ENCODE peak calls at places on chromosomes 5 and 9, in four cellular contexts. Q is pancreas, N is psoas muscle, M is lung. D is an unnamed sample.
A peak's percentile ranks its signal among the peaks of the same experiment; 100 is the strongest.

GRCh38 chr5:137200906-137201305 is 298.2 kb downstream of the SPOCK1 start:
- DNase-seq in Q (no peak), M (no peak), N (no peak), D (no peak)

GRCh38 chr9:71663931-71664459 is 104.3 kb downstream of the CEMIP2 start:
- DNase-seq in Q (no peak), M (no peak), N (no peak), D (peak; percentile 45)

GRCh38 chr5:16616536-16617271 is at the start of gene RETREG1:
- DNase-seq in N (peak; percentile 69), Q (peak; percentile 65), M (peak; percentile 64), D (no peak)

GRCh38 chr9:98899399-98900056 is 44.2 kb upstream of the COL15A1 start:
- DNase-seq in M (no peak), Q (no peak), N (no peak), D (no peak)

GRCh38 chr5:138386290-138386689 is 33.8 kb downstream of the KDM3B start:
- DNase-seq in M (no peak), N (no peak), Q (no peak), D (no peak)

GRCh38 chr9:79430599-79430998 is 141.2 kb upstream of the TLE4 start:
- DNase-seq in M (no peak), N (no peak), Q (no peak), D (no peak)

GRCh38 chr9:110919609-110920008 is 118.7 kb downstream of the LPAR1 start:
- DNase-seq in Q (no peak), N (no peak), M (no peak), D (peak; percentile 77)

GRCh38 chr5:68374770-68375518 is 159.4 kb downstream of the PIK3R1 start:
- DNase-seq in M (no peak), Q (no peak), N (no peak), D (no peak)

GRCh38 chr9:87395804-87396458 is 101.7 kb upstream of the DAPK1 start:
- DNase-seq in M (no peak), N (no peak), Q (peak; percentile 58), D (no peak)

GRCh38 chr9:37971691-37972090 is 67.8 kb upstream of the SLC25A51 start:
- DNase-seq in M (no peak), Q (no peak), N (no peak), D (no peak)

GRCh38 chr5:56429110-56429561 is 196.0 kb upstream of the ANKRD55 start:
- DNase-seq in N (peak; percentile 27), Q (peak; percentile 42), M (no peak), D (peak; percentile 72)

GRCh38 chr9:98888794-98889495 is 54.8 kb upstream of the COL15A1 start:
- DNase-seq in N (no peak), Q (no peak), M (no peak), D (no peak)

GRCh38 chr5:119426059-119426458 is 26.2 kb upstream of the HSD17B4 start:
- DNase-seq in M (no peak), Q (no peak), N (no peak), D (no peak)

GRCh38 chr9:10059044-10059443 is 553.8 kb downstream of the PTPRD start:
- DNase-seq in N (no peak), M (no peak), Q (no peak), D (no peak)

GRCh38 chr9:93828331-93829097 is 126.6 kb downstream of the BARX1 start:
- DNase-seq in N (no peak), Q (no peak), M (no peak), D (no peak)

DNA sequence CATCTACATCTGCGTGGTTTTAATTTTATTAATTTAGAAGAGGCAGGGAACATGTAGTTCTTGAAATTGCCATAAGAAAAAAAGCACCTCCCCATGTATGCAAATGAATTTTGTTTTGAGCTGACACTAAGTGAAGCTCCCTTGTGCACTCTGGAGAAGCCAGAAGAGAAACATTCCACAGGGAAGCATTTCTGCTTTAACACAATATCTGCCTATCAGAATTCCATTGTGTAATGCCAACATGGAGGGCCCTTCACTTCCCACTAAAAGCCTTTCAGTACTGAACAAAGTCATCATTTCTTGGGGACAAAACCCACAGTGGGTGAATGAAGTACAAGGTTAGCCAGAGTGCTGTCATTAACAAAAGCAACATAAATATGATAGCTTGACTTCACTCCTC is 59.7 kb downstream of the PRELID2 start:
- DNase-seq in Q (no peak), N (no peak), M (no peak), D (no peak)
- H3K27ac ChIP-seq in Q (no peak overlapping the region), N (peak overlapping the region; percentile 27), M (peak overlapping the region; percentile 37), D (peak overlapping the region; percentile 71)

GRCh38 chr9:85431396-85432102 is 310.2 kb downstream of the AGTPBP1 start:
- DNase-seq in M (no peak), N (no peak), Q (no peak), D (no peak)

GRCh38 chr9:85432599-85432998 is 309.2 kb downstream of the AGTPBP1 start:
- DNase-seq in N (no peak), Q (no peak), M (no peak), D (no peak)

GRCh38 chr9:85425153-85425611 is 316.6 kb downstream of the AGTPBP1 start:
- DNase-seq in N (peak; percentile 37), Q (peak; percentile 63), M (peak; percentile 39), D (no peak)

GRCh38 chr9:85430659-85431370 is 310.9 kb downstream of the AGTPBP1 start:
- DNase-seq in M (no peak), N (no peak), Q (no peak), D (no peak)

DNA sequence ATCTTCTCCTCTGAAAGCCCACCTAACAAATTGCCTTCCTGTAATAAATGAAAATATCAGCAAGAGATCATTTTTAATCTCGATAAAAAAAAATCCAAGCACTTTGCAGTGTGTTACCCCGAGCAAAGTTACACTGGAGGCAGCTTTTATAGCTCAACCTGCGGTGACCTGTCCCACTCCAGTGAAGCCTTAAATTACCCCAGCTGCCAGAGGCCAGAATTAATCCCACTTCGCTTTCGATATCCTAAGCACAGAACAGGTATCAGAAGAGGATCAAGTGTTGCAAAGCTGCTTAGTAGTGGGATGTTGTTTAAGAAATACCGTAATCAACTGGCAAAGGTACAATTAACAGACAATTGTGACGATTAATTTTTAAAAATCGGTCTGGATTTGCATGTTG is 314.0 kb downstream of the AGTPBP1 start:
- DNase-seq in M (no peak), Q (no peak), N (no peak), D (no peak)
- TF ChIP-seq CTCF in M (no peak), Q (no peak), N (no peak), D (no peak)

DNA sequence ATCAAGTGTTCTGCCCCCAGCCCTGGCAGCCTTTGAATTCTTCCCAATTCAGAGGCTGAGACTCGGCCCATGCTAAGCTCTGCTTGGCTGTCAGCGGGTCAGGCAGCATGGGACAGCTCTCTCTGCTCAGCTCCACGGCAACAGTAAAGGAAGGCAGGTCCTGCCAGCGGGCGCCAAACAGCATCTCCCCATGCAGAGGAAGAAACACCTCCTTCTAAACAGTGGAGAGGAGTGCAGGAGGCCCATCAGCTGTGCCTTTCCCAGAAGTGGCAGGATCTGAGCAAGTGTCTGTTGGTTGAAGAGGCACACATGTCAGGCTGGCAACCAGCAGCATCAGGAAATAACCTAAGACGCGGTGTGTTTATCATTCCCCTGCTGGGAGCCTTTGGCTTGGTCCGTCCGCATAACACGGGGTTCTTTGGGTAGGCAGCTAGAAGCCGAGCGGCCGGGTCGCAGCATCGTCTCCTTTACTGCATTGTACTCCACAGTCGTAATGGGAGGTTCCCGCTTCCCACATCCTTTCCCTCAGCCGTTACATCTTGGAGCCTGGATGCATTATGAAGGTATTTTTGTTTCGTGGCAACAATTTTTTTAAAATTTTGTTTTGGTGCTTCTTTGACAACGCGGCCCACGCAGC is 42.7 kb upstream of the NCS1 start:
- DNase-seq in M (no peak), Q (no peak), N (no peak), D (no peak)
- H3K27ac ChIP-seq in M (no peak overlapping the region), Q (peak overlapping the region; percentile 67), N (peak overlapping the region; percentile 68), D (peak overlapping the region; percentile 80)

GRCh38 chr5:129904102-129904666 is at the start of gene CHSY3:
- DNase-seq in Q (peak; percentile 86), N (peak; percentile 87), M (peak; percentile 85), D (peak; percentile 52)
- TF ChIP-seq CTCF in Q (no peak), N (peak; percentile 13), M (no peak), D (no peak)

DNA sequence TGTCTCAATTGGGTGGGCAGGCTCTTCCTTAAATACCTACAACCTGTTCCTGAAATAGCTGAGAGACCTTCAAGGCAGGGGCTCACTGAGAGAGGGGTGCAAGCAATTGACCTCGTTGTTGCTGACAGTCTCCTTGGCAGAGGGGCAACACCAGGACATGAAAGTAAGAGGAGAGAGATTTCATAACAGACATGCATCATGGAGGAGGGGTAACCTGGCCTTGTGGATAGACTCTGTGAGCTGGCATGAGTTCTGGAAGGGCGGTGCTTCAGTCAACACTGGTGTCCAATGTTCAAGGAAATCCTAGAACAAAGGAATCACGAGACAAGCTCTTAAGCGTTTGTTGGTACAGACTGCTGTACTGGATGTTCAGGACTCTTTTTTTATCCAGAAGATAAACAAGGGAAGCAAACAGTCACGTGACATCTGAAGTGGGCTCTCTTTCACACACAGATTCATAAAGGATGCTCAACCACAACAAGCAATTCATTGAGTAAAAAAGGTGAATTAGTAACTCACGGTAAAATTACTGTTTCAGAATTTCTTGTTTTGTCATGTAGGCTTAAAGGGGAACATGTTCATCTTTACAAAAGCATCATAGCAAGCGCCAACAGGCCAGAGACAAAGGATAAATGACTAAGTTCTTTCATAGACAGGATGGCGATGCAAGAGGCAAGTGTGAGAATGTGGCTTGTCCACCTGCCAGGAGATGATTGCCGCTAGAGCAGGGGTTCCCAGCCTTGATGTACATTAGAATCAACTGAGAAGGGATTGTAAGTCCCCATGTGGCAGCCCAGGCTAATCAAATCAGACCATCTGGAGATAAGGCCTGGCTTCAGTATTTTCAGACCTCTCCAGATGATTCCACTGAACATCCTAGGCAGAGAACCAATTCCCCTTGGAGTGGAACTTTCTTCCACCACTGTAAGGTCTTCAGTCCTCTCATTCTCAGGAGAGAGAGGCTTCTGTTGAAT is 20.7 kb downstream of the ANKRA2 start:
- DNase-seq in Q (peak; percentile 77), M (peak; percentile 42), N (no peak), D (no peak)
- H3K27ac ChIP-seq in Q (no peak overlapping the region), M (no peak overlapping the region), N (no peak overlapping the region), D (no peak overlapping the region)

DNA sequence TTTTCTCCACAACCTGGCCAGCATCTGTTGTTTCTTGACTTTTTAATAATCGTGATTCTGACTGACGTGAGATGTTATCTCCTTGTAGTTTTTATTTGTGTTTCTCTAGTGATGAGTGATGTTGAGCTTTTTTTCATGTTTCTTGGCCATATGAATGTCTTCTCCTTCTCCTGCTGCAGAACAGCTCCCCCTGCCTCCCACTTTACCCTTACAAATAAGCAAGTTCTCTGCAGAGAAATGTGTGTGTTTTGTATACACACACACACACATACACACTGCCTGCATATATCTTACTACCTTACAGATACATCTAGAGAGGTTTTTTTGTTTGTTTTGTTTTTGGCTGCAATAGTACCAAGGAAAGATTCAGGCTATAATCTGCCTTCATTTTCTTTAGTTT is 88.7 kb upstream of the PHF24 start:
- DNase-seq in M (no peak), N (no peak), Q (no peak), D (no peak)
- TF ChIP-seq CTCF in M (peak; percentile 11), N (no peak), Q (no peak), D (peak; percentile 25)

D was measured in PC-9.